ENCODE peak calls at places on chromosome 13, in seven cellular contexts. C, V, R, Z, L, W and J are unnamed samples.
A peak's percentile ranks its signal among the peaks of the same experiment; 100 is the strongest.

GRCh38 chr13:85896516-85897450 is 97.6 kb upstream of the SLITRK6 start:
- DNase-seq in C (no peak), V (no peak), R (peak; percentile 57), Z (no peak), L (no peak), W (no peak), J (no peak)

GRCh38 chr13:80361883-80362327 is 21.0 kb upstream of the SPRY2 start:
- DNase-seq in C (no peak), V (peak; percentile 3), R (no peak), Z (no peak), L (no peak), W (no peak), J (no peak)

GRCh38 chr13:84844473-84844872 is 954.7 kb downstream of the SLITRK6 start:
- DNase-seq in C (no peak), V (no peak), R (no peak), Z (no peak), L (no peak), W (no peak), J (no peak)

GRCh38 chr13:67421475-67421874 is 191.3 kb upstream of the PCDH9 start:
- DNase-seq in C (no peak), V (no peak), R (no peak), Z (no peak), L (no peak), W (no peak), J (no peak)

GRCh38 chr13:73754727-73755292 is 379.4 kb downstream of the KLF12 start:
- DNase-seq in C (no peak), V (no peak), R (no peak), Z (no peak), L (no peak), W (no peak), J (no peak)

GRCh38 chr13:110942248-110942981 is 27.5 kb upstream of the ANKRD10 start:
- DNase-seq in C (no peak), V (no peak), R (no peak), Z (no peak), L (no peak), W (no peak), J (no peak)

GRCh38 chr13:57630661-57631606 is 610 bp upstream of the PCDH17 start:
- DNase-seq in C (no peak), V (peak; percentile 71), R (no peak), Z (no peak), L (no peak), W (no peak), J (no peak)

GRCh38 chr13:113417008-113417735 is 36.1 kb downstream of the ADPRHL1 start:
- DNase-seq in C (no peak), V (no peak), R (no peak), Z (no peak), L (no peak), W (no peak), J (no peak)

GRCh38 chr13:107210216-107211010 is 642.5 kb upstream of the ARGLU1 start:
- DNase-seq in C (no peak), V (no peak), R (no peak), Z (no peak), L (no peak), W (no peak), J (no peak)

GRCh38 chr13:48801255-48801654 is 147.5 kb downstream of the CYSLTR2 start:
- DNase-seq in C (no peak), V (no peak), R (no peak), Z (no peak), L (no peak), W (no peak), J (no peak)

GRCh38 chr13:32448224-32448623 is 20.3 kb upstream of the N4BP2L1 start:
- DNase-seq in C (no peak), V (no peak), R (no peak), Z (no peak), L (no peak), W (no peak), J (no peak)

GRCh38 chr13:113470073-113470472 is 16.8 kb upstream of the ADPRHL1 start:
- DNase-seq in C (no peak), V (no peak), R (peak; percentile 51), Z (no peak), L (no peak), W (no peak), J (no peak)

GRCh38 chr13:43981091-43981490 is 101.4 kb downstream of the LACC1 start:
- DNase-seq in C (no peak), V (no peak), R (no peak), Z (no peak), L (no peak), W (no peak), J (no peak)

GRCh38 chr13:33873251-33873908 is 55.4 kb downstream of the RFC3 start:
- DNase-seq in C (no peak), V (no peak), R (no peak), Z (no peak), L (no peak), W (no peak), J (no peak)

GRCh38 chr13:60572003-60572792 is 175.2 kb downstream of the TDRD3 start:
- DNase-seq in C (no peak), V (no peak), R (no peak), Z (no peak), L (no peak), W (no peak), J (no peak)

GRCh38 chr13:114077938-114078335 is 54.5 kb downstream of the RASA3 start:
- DNase-seq in C (no peak), V (no peak), R (peak; percentile 79), Z (no peak), L (peak; percentile 53), W (no peak), J (no peak)

GRCh38 chr13:110298566-110299321 is 8.2 kb downstream of the COL4A1 start:
- DNase-seq in C (no peak), V (no peak), R (no peak), Z (no peak), L (no peak), W (no peak), J (no peak)

GRCh38 chr13:27360562-27360961 is 63.9 kb upstream of the GTF3A start:
- DNase-seq in C (no peak), V (no peak), R (no peak), Z (no peak), L (no peak), W (no peak), J (no peak)

GRCh38 chr13:42379241-42379640 is 107.3 kb downstream of the AKAP11 start:
- DNase-seq in C (no peak), V (no peak), R (no peak), Z (no peak), L (no peak), W (no peak), J (no peak)

GRCh38 chr13:46571189-46571901 is 18.4 kb downstream of the LRCH1 start:
- DNase-seq in C (no peak), V (no peak), R (no peak), Z (no peak), L (no peak), W (no peak), J (no peak)

GRCh38 chr13:24827799-24828198 is 63.8 kb downstream of the RNF17 start:
- DNase-seq in C (no peak), V (no peak), R (no peak), Z (no peak), L (no peak), W (no peak), J (no peak)

GRCh38 chr13:28684257-28684656 is 25.3 kb downstream of the POMP start:
- DNase-seq in C (no peak), V (no peak), R (no peak), Z (no peak), L (no peak), W (no peak), J (no peak)